ENCODE peak calls at places on chromosomes 1 and 21, in four cellular contexts. G is gastrocnemius medialis, V is prostate gland, M is neural progenitor cell. Y is an unnamed sample.

GRCh38 chr1:46556822-46557221 is 5.4 kb upstream of the KNCN start:
- DNase-seq in V (no peak), G (no peak), M (no peak), Y (no peak)

GRCh38 chr1:7902478-7903084 is 38.1 kb downstream of the TNFRSF9 start:
- DNase-seq in M (peak; percentile 86), V (peak; percentile 61), G (peak; percentile 32), Y (peak; percentile 56)

GRCh38 chr1:230891413-230891812 is 23.1 kb upstream of the C1orf198 start:
- DNase-seq in M (peak; percentile 71), V (no peak), G (no peak), Y (no peak)

GRCh38 chr21:26732442-26733221 is 112.6 kb downstream of the ADAMTS1 start:
- DNase-seq in V (no peak), M (peak; percentile 62), G (peak; percentile 29), Y (peak; percentile 7)

GRCh38 chr1:216531308-216532239 is 108.3 kb upstream of the USH2A start:
- DNase-seq in V (peak; percentile 12), G (peak; percentile 12), M (no peak), Y (no peak)

GRCh38 chr21:44800971-44801467 is 601 bp downstream of the UBE2G2 start:
- DNase-seq in V (no peak), G (no peak), M (peak; percentile 60), Y (no peak)

GRCh38 chr1:190474587-190475305 is 2.9 kb downstream of the BRINP3 start:
- DNase-seq in M (peak; percentile 50), V (no peak), G (no peak), Y (no peak)

GRCh38 chr1:31715097-31715872 is 11.5 kb upstream of the COL16A1 start:
- DNase-seq in V (peak; percentile 39), G (peak; percentile 94), M (peak; percentile 93), Y (no peak)

GRCh38 chr21:16116798-16117197 is 387.0 kb downstream of the USP25 start:
- DNase-seq in M (no peak), G (no peak), V (no peak), Y (no peak)

GRCh38 chr1:178145605-178146004 is 51.7 kb downstream of the RASAL2 start:
- DNase-seq in G (no peak), M (no peak), V (no peak), Y (no peak)
- H3K4me1 ChIP-seq in G (no peaks in the 10 kb centered on the region), M (no peaks in the 10 kb centered on the region), V (no peaks in the 10 kb centered on the region), Y (no peaks in the 10 kb centered on the region)

GRCh38 chr1:61133048-61134019 is 51.0 kb downstream of the NFIA start:
- DNase-seq in V (no peak), G (no peak), M (no peak), Y (no peak)

GRCh38 chr1:61131716-61132115 is 49.4 kb downstream of the NFIA start:
- DNase-seq in G (no peak), M (no peak), V (no peak), Y (no peak)

GRCh38 chr1:61131248-61131647 is 48.9 kb downstream of the NFIA start:
- DNase-seq in V (no peak), G (no peak), M (no peak), Y (no peak)

GRCh38 chr1:61130338-61131000 is 48.1 kb downstream of the NFIA start:
- DNase-seq in M (no peak), G (no peak), V (no peak), Y (no peak)

DNA sequence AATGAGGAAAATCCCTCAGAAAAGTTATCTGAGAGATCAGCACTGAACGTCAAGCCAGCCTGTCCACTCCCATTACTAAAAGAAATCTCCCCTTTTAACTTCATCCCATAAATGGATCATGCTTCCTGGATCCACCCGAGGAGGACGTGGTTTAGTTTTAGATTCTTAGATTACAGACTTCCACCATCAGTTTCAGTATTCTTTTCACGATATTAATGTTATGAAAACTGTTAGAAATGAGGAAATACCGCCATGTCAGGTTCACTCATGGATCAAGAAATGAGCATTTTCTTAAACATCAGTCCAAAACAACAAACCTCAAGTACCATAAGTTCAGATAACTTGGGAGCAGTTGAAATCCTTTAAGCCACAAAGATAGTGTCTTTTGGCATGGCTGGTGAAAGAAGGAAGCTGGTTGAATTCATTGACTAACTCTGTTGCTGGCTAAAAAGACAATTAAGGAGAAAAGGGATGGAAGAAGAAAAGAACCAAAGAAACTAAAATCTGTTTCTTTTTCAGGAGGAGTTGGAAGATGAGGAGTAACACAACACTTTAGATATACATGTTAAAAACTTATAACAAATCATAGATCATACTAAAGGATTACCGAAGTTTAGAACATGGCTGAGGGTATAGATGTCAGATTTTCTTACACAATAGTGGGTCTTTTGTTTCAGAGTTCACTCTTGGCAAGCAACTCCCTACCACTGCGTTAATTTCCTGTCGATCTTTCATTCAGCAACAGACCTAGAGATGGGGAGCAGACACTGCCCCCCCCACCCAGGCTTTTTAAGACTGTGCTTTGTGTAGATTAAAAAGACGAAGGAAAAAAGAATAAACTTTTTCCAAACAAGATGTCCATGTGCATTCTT is 50.1 kb downstream of the NFIA start:
- DNase-seq in M (peak; percentile 47), G (no peak), V (peak; percentile 33), Y (no peak)
- H3K27ac ChIP-seq in M (peak overlapping the region; percentile 7), G (peak overlapping the region; percentile 76), V (peak overlapping the region; percentile 72), Y (no peak overlapping the region)

GRCh38 chr21:43269981-43270670 is 101.3 kb downstream of the CRYAA start:
- DNase-seq in V (no peak), G (no peak), M (no peak), Y (no peak)

GRCh38 chr21:43273016-43273707 is 104.4 kb downstream of the CRYAA start:
- DNase-seq in M (no peak), V (no peak), G (no peak), Y (no peak)

GRCh38 chr21:43270800-43271261 is 102.0 kb downstream of the CRYAA start:
- DNase-seq in G (no peak), M (no peak), V (no peak), Y (no peak)

GRCh38 chr21:43272591-43272990 is 103.8 kb downstream of the CRYAA start:
- DNase-seq in M (no peak), G (no peak), V (no peak), Y (no peak)

DNA sequence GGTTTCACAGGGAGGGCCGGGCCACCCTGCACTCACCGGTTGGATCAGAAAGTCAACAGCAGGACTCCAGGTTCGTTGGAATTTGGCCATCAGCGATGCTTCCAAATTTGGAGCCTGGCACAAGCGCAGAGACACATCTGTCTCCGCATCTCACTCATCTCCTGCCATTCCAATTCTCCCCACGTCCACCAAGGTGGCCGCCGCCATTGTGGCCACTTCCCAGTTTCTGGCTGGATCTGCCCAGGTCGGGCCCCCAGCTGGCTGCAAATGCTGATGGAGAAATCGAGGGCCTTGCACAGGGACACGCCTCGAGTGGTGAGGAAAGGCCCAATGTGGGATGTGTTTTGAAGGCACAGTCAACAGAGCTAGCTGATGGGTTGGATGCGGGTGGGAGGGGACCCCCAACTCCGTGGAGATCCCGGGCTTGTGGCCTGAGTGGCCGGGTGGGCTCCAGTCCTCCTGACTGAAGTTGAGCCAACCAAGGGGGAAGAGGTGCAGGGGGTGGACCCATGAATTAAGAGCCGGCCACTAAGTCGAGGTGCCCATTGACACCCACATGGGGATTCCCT is 102.7 kb downstream of the CRYAA start:
- DNase-seq in G (no peak), M (no peak), V (no peak), Y (no peak)
- H3K4me1 ChIP-seq in G (no peaks in the 10 kb centered on the region), M (no peaks in the 10 kb centered on the region), V (no peaks in the 10 kb centered on the region), Y (no peaks in the 10 kb centered on the region)

GRCh38 chr1:95046359-95046758 is 26.4 kb downstream of the ALG14 start:
- DNase-seq in M (no peak), V (no peak), G (no peak), Y (no peak)

GRCh38 chr1:95048332-95048731 is 24.4 kb downstream of the ALG14 start:
- DNase-seq in M (no peak), G (no peak), V (no peak), Y (no peak)

DNA sequence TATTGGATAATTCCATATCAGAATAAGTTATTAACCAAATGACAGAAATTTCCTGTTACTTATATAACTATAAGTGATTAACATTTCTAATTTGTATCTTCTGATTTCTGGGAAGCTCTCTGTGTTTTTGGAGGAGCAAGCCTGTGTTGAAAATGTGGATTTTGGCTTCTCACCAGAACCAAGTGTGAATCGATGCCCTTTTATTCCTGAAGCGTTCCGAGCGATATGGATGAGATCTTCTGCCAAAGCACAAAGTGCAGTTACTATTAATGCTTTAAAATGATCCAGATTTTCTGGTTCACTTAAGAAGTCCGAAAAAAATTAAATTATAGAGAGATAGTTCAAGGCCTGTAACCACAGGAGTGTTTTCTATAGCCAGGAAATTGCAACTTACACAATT is 22.8 kb downstream of the ALG14 start:
- DNase-seq in M (no peak), G (no peak), V (no peak), Y (no peak)
- H3K27ac ChIP-seq in M (no peak overlapping the region), G (no peak overlapping the region), V (no peak overlapping the region), Y (no peak overlapping the region)

GRCh38 chr1:150976879-150977694 is 2.5 kb upstream of the CERS2 start:
- DNase-seq in V (peak; percentile 22), G (peak; percentile 92), M (peak; percentile 53), Y (peak; percentile 73)

GRCh38 chr1:150973826-150974579 is 632 bp downstream of the CERS2 start:
- DNase-seq in V (peak; percentile 34), M (peak; percentile 75), G (peak; percentile 41), Y (peak; percentile 27)

GRCh38 chr1:150979007-150979722 is 2.9 kb upstream of the ANXA9 start:
- DNase-seq in M (peak; percentile 94), G (peak; percentile 84), V (peak; percentile 85), Y (peak; percentile 81)

GRCh38 chr1:150974580-150975478 is at the start of gene CERS2:
- DNase-seq in V (peak; percentile 77), G (peak; percentile 79), M (peak; percentile 94), Y (peak; percentile 74)

GRCh38 chr1:150976401-150976821 is 1.8 kb upstream of the CERS2 start:
- DNase-seq in G (no peak), V (no peak), M (no peak), Y (no peak)
- H3K4me1 ChIP-seq in G (peaks cover 41% of the 10 kb centered on the region), V (peaks cover 19% of the 10 kb centered on the region), M (peaks cover 43% of the 10 kb centered on the region), Y (peaks cover 61% of the 10 kb centered on the region)

GRCh38 chr1:226665505-226666163 is 73.4 kb downstream of the ITPKB start:
- DNase-seq in G (no peak), M (no peak), V (no peak), Y (no peak)
- H3K27ac ChIP-seq in G (no peak overlapping the region), M (no peak overlapping the region), V (peak overlapping the region; percentile 74), Y (no peak overlapping the region)

GRCh38 chr1:2253797-2254480 is 25.8 kb downstream of the SKI start:
- DNase-seq in M (no peak), G (no peak), V (no peak), Y (no peak)

GRCh38 chr1:2253036-2253796 is 25.1 kb downstream of the SKI start:
- DNase-seq in G (no peak), V (no peak), M (no peak), Y (no peak)

GRCh38 chr1:2251363-2251762 is 23.2 kb downstream of the SKI start:
- DNase-seq in M (no peak), V (no peak), G (no peak), Y (no peak)

GRCh38 chr1:2251786-2252185 is 23.7 kb downstream of the SKI start:
- DNase-seq in V (peak; percentile 95), M (no peak), G (peak; percentile 62), Y (no peak)

GRCh38 chr1:2252423-2252822 is 24.3 kb downstream of the SKI start:
- DNase-seq in G (no peak), M (no peak), V (no peak), Y (no peak)
- H3K4me1 ChIP-seq in G (peaks cover 61% of the 10 kb centered on the region), M (peaks cover 40% of the 10 kb centered on the region), V (peaks cover 61% of the 10 kb centered on the region), Y (peaks cover 65% of the 10 kb centered on the region)

Y was measured in CD4-positive, CD25-positive, alpha-beta regulatory T cell.